ENCODE peak calls at places on chromosomes 11 and 22, in six cellular contexts. One of them, this sample, is unnamed.

GRCh38 chr22:24101966-24102365 is 79.3 kb upstream of the SUSD2 start:
- DNase-seq in A549: no peak
- DNase-seq in mesendoderm: peak
- DNase-seq in OCI-LY7: no peak
- DNase-seq in astrocyte: no peak
- DNase-seq in mammary epithelial cell: no peak
- DNase-seq in this sample: peak

GRCh38 chr11:6365659-6366058 is 24.6 kb upstream of the SMPD1 start:
- DNase-seq in mammary epithelial cell: no peak
- DNase-seq in A549: no peak
- DNase-seq in mesendoderm: no peak
- DNase-seq in astrocyte: no peak
- DNase-seq in OCI-LY7: no peak
- DNase-seq in this sample: no peak

GRCh38 chr11:107370390-107370789 is 87.2 kb downstream of the CWF19L2 start:
- DNase-seq in astrocyte: peak
- DNase-seq in A549: no peak
- DNase-seq in OCI-LY7: no peak
- DNase-seq in mammary epithelial cell: no peak
- DNase-seq in mesendoderm: no peak
- DNase-seq in this sample: peak

GRCh38 chr11:101444164-101444563 is 139.6 kb downstream of the TRPC6 start:
- DNase-seq in OCI-LY7: no peak
- DNase-seq in astrocyte: no peak
- DNase-seq in A549: no peak
- DNase-seq in mesendoderm: no peak
- DNase-seq in mammary epithelial cell: no peak
- DNase-seq in this sample: no peak

GRCh38 chr11:95231881-95232605 is 1.0 kb upstream of the SESN3 start:
- DNase-seq in astrocyte: peak
- DNase-seq in mammary epithelial cell: peak
- DNase-seq in OCI-LY7: peak
- DNase-seq in mesendoderm: peak
- DNase-seq in A549: no peak
- DNase-seq in this sample: peak

GRCh38 chr11:13942908-13943505 is 19.5 kb upstream of the SPON1 start:
- DNase-seq in mesendoderm: no peak
- DNase-seq in A549: no peak
- DNase-seq in OCI-LY7: no peak
- DNase-seq in astrocyte: peak
- DNase-seq in mammary epithelial cell: peak
- DNase-seq in this sample: peak

GRCh38 chr11:45896392-45897068 is 10.5 kb downstream of the FREY1 start:
- DNase-seq in mammary epithelial cell: no peak
- DNase-seq in A549: no peak
- DNase-seq in OCI-LY7: no peak
- DNase-seq in astrocyte: no peak
- DNase-seq in mesendoderm: peak
- DNase-seq in this sample: no peak

GRCh38 chr11:63491614-63492372 is 826 bp upstream of the PLAAT5 start:
- DNase-seq in A549: no peak
- DNase-seq in OCI-LY7: no peak
- DNase-seq in mammary epithelial cell: no peak
- DNase-seq in mesendoderm: peak
- DNase-seq in astrocyte: peak
- DNase-seq in this sample: no peak

GRCh38 chr22:49413551-49413950 is 414.1 kb downstream of the BRD1 start:
- DNase-seq in astrocyte: no peak
- DNase-seq in OCI-LY7: no peak
- DNase-seq in A549: no peak
- DNase-seq in mesendoderm: no peak
- DNase-seq in mammary epithelial cell: no peak
- DNase-seq in this sample: no peak

GRCh38 chr22:39527481-39527961 is 5.0 kb downstream of the RPS19BP1 start:
- DNase-seq in mesendoderm: peak
- DNase-seq in A549: no peak
- DNase-seq in OCI-LY7: peak
- DNase-seq in mammary epithelial cell: peak
- DNase-seq in astrocyte: no peak
- DNase-seq in this sample: no peak

GRCh38 chr22:46436595-46437163 is 100.7 kb downstream of the CELSR1 start:
- DNase-seq in mesendoderm: no peak
- DNase-seq in A549: no peak
- DNase-seq in OCI-LY7: no peak
- DNase-seq in mammary epithelial cell: peak
- DNase-seq in astrocyte: peak
- DNase-seq in this sample: peak

GRCh38 chr11:83063073-83063754 is 8.5 kb downstream of the RAB30 start:
- DNase-seq in A549: peak
- DNase-seq in mesendoderm: peak
- DNase-seq in mammary epithelial cell: no peak
- DNase-seq in astrocyte: peak
- DNase-seq in OCI-LY7: peak
- DNase-seq in this sample: peak

GRCh38 chr11:44726278-44727113 is at the start of gene TSPAN18:
- DNase-seq in mammary epithelial cell: no peak
- DNase-seq in astrocyte: no peak
- DNase-seq in OCI-LY7: peak
- DNase-seq in mesendoderm: peak
- DNase-seq in A549: no peak
- DNase-seq in this sample: peak

GRCh38 chr11:44742470-44742869 is 15.7 kb downstream of the TSPAN18 start:
- DNase-seq in astrocyte: no peak
- DNase-seq in mammary epithelial cell: no peak
- DNase-seq in A549: no peak
- DNase-seq in mesendoderm: no peak
- DNase-seq in OCI-LY7: no peak
- DNase-seq in this sample: no peak

GRCh38 chr11:129695543-129696308 is 119.9 kb upstream of the TMEM45B start:
- DNase-seq in A549: peak
- DNase-seq in OCI-LY7: peak
- DNase-seq in mammary epithelial cell: peak
- DNase-seq in mesendoderm: peak
- DNase-seq in astrocyte: peak
- DNase-seq in this sample: peak

GRCh38 chr22:47592791-47593190 is 830.3 kb downstream of the TBC1D22A start:
- DNase-seq in OCI-LY7: no peak
- DNase-seq in astrocyte: no peak
- DNase-seq in mesendoderm: no peak
- DNase-seq in A549: no peak
- DNase-seq in mammary epithelial cell: no peak
- DNase-seq in this sample: no peak

GRCh38 chr11:104534268-104534667 is 364.0 kb downstream of the CASP12 start:
- DNase-seq in astrocyte: peak
- DNase-seq in A549: peak
- DNase-seq in mesendoderm: peak
- DNase-seq in mammary epithelial cell: peak
- DNase-seq in OCI-LY7: no peak
- DNase-seq in this sample: no peak

GRCh38 chr22:39900306-39901227 is at the start of gene GRAP2:
- DNase-seq in mesendoderm: no peak
- DNase-seq in A549: no peak
- DNase-seq in mammary epithelial cell: no peak
- DNase-seq in OCI-LY7: peak
- DNase-seq in astrocyte: no peak
- DNase-seq in this sample: no peak

GRCh38 chr11:34640050-34640971 is 19.4 kb downstream of the EHF start:
- DNase-seq in mesendoderm: peak
- DNase-seq in mammary epithelial cell: peak
- DNase-seq in astrocyte: no peak
- DNase-seq in A549: peak
- DNase-seq in OCI-LY7: no peak
- DNase-seq in this sample: no peak

GRCh38 chr11:120284272-120284671 is 40.8 kb upstream of the TLCD5 start:
- DNase-seq in OCI-LY7: no peak
- DNase-seq in astrocyte: no peak
- DNase-seq in mesendoderm: no peak
- DNase-seq in A549: no peak
- DNase-seq in mammary epithelial cell: no peak
- DNase-seq in this sample: no peak

GRCh38 chr22:17258015-17258827 is 39.0 kb upstream of the ADA2 start:
- DNase-seq in astrocyte: peak
- DNase-seq in A549: no peak
- DNase-seq in OCI-LY7: peak
- DNase-seq in mammary epithelial cell: peak
- DNase-seq in mesendoderm: peak
- DNase-seq in this sample: peak

GRCh38 chr11:124605719-124606118 is 5.5 kb upstream of the PANX3 start:
- DNase-seq in mesendoderm: no peak
- DNase-seq in astrocyte: no peak
- DNase-seq in mammary epithelial cell: no peak
- DNase-seq in A549: no peak
- DNase-seq in OCI-LY7: no peak
- DNase-seq in this sample: no peak

GRCh38 chr11:124602751-124603150 is 8.5 kb upstream of the PANX3 start:
- DNase-seq in OCI-LY7: no peak
- DNase-seq in A549: no peak
- DNase-seq in mammary epithelial cell: no peak
- DNase-seq in mesendoderm: no peak
- DNase-seq in astrocyte: no peak
- DNase-seq in this sample: peak

GRCh38 chr11:124597661-124598060 is 13.6 kb upstream of the PANX3 start:
- DNase-seq in A549: no peak
- DNase-seq in mesendoderm: no peak
- DNase-seq in astrocyte: no peak
- DNase-seq in mammary epithelial cell: no peak
- DNase-seq in OCI-LY7: no peak
- DNase-seq in this sample: no peak

GRCh38 chr11:124600924-124601323 is 10.3 kb upstream of the PANX3 start:
- DNase-seq in OCI-LY7: no peak
- DNase-seq in A549: no peak
- DNase-seq in astrocyte: no peak
- DNase-seq in mesendoderm: no peak
- DNase-seq in mammary epithelial cell: no peak
- DNase-seq in this sample: no peak

GRCh38 chr11:124602193-124602592 is 9.0 kb upstream of the PANX3 start:
- DNase-seq in astrocyte: peak
- DNase-seq in mammary epithelial cell: peak
- DNase-seq in OCI-LY7: no peak
- DNase-seq in A549: no peak
- DNase-seq in mesendoderm: no peak
- DNase-seq in this sample: peak
- H3K4me2 ChIP-seq in astrocyte: no peak
- H3K4me2 ChIP-seq in mammary epithelial cell: no peak
- H3K4me2 ChIP-seq in OCI-LY7: no peak
- H3K4me2 ChIP-seq in A549: no peak
- H3K4me2 ChIP-seq in mesendoderm: no peak
- H3K4me2 ChIP-seq in this sample: no peak

DNA sequence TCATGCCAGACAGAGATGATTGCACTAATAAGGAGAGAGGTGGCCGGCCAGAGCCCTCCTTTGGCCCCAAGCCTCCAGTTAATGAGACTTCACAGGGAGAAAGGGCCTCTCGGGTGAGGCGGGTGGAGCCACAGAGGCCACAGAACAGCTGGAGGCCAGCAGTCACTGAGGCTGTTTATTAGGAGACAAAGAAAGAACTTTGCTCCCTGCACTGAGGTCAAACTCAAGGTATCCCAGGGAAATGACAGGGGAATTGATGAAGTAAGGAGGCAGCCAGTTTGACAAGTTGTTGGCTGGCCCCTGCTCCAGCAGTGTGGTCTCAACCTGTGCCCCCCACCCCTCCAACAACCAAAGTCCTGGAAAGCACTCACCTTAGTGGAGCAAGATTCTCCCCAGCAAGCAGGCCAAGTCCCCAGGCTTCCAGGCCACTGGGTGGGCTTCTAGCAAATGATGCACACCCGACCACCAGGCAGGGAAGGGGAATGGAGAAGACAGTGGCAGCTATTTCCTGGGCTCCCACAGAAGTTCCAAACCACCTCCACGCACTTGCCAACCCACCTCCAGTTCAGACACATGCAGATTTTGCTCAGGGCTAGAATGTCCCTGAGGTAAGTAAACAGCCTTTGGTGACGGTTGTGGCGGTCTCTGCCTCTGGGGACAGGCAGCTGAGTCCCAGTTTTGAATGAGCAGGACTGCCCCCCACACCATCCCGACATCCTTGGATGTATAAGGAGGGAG is 53.2 kb downstream of the RPUSD4 start:
- DNase-seq in astrocyte: no peak
- DNase-seq in OCI-LY7: no peak
- DNase-seq in mammary epithelial cell: no peak
- DNase-seq in mesendoderm: no peak
- DNase-seq in A549: no peak
- DNase-seq in this sample: no peak
- H3K4me2 ChIP-seq in astrocyte: no peak
- H3K4me2 ChIP-seq in OCI-LY7: no peak
- H3K4me2 ChIP-seq in mammary epithelial cell: no peak
- H3K4me2 ChIP-seq in mesendoderm: no peak
- H3K4me2 ChIP-seq in A549: no peak
- H3K4me2 ChIP-seq in this sample: no peak

GRCh38 chr11:67371549-67372231 is 1.7 kb downstream of the CLCF1 start:
- DNase-seq in astrocyte: no peak
- DNase-seq in mammary epithelial cell: no peak
- DNase-seq in OCI-LY7: peak
- DNase-seq in A549: peak
- DNase-seq in mesendoderm: peak
- DNase-seq in this sample: peak

GRCh38 chr11:67369801-67370284 is 3.6 kb downstream of the CLCF1 start:
- DNase-seq in OCI-LY7: no peak
- DNase-seq in mammary epithelial cell: no peak
- DNase-seq in astrocyte: no peak
- DNase-seq in A549: no peak
- DNase-seq in mesendoderm: no peak
- DNase-seq in this sample: peak

GRCh38 chr11:67370351-67371076 is 2.9 kb downstream of the CLCF1 start:
- DNase-seq in mesendoderm: no peak
- DNase-seq in astrocyte: no peak
- DNase-seq in A549: no peak
- DNase-seq in mammary epithelial cell: no peak
- DNase-seq in OCI-LY7: no peak
- DNase-seq in this sample: peak

GRCh38 chr11:67372232-67372992 is 986 bp downstream of the CLCF1 start:
- DNase-seq in mesendoderm: no peak
- DNase-seq in A549: no peak
- DNase-seq in OCI-LY7: no peak
- DNase-seq in astrocyte: no peak
- DNase-seq in mammary epithelial cell: no peak
- DNase-seq in this sample: peak

GRCh38 chr11:67371199-67371548 is 2.2 kb downstream of the CLCF1 start:
- DNase-seq in mammary epithelial cell: no peak
- DNase-seq in astrocyte: no peak
- DNase-seq in OCI-LY7: no peak
- DNase-seq in mesendoderm: no peak
- DNase-seq in A549: no peak
- DNase-seq in this sample: no peak
- H3K4me2 ChIP-seq in mammary epithelial cell: peak
- H3K4me2 ChIP-seq in astrocyte: peak
- H3K4me2 ChIP-seq in OCI-LY7: peak
- H3K4me2 ChIP-seq in mesendoderm: no peak
- H3K4me2 ChIP-seq in A549: peak
- H3K4me2 ChIP-seq in this sample: peak

DNA sequence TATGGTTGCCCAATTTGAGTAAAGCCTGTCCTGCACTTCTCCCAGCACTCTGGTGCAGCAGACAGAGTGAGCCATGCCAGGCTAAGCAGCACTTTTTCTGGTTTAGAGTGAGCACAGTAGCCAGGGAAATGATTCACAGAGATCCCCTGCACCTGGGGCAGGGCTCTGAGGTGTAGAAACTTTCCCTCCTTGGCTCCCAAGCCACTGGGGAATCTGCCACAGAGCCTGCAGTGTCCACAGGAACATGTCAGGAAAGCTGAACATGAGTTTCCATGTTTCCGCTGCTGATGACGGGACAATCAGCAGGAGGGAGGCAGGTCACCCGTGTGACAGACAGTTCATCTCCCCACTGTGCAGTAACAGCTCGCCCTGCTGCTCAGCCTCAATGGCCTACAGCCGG is 429.9 kb upstream of the B3GAT1 start:
- DNase-seq in mesendoderm: no peak
- DNase-seq in A549: no peak
- DNase-seq in mammary epithelial cell: no peak
- DNase-seq in astrocyte: no peak
- DNase-seq in OCI-LY7: no peak
- DNase-seq in this sample: no peak
- H3K4me2 ChIP-seq in mesendoderm: no peak
- H3K4me2 ChIP-seq in A549: no peak
- H3K4me2 ChIP-seq in mammary epithelial cell: no peak
- H3K4me2 ChIP-seq in astrocyte: no peak
- H3K4me2 ChIP-seq in OCI-LY7: no peak
- H3K4me2 ChIP-seq in this sample: no peak